ENCODE peak calls at places on chromosomes 2 and 18, in ten cellular contexts. Z, J, L, K, G, W, Q, N, C and S are unnamed samples. For H3K27me3, the result is how much of the 10 kb centered on the place peaks cover.

GRCh38 chr18:9537638-9538037 is 62.3 kb downstream of the RALBP1 start:
- DNase-seq in Q (no peak), K (no peak), Z (no peak), L (no peak), J (no peak), W (no peak), G (no peak), N (no peak), C (no peak), S (no peak)

GRCh38 chr18:54503495-54503894 is 87.5 kb upstream of the DYNAP start:
- DNase-seq in C (no peak), G (peak), K (no peak), L (no peak), W (no peak), Z (no peak), J (no peak), N (no peak), Q (no peak), S (no peak)

GRCh38 chr2:57890462-57890861 is 156.1 kb upstream of the VRK2 start:
- DNase-seq in N (no peak), Z (no peak), Q (peak), L (no peak), K (no peak), C (no peak), J (no peak), G (no peak), W (no peak), S (no peak)

GRCh38 chr18:68454511-68455228 is 260.2 kb downstream of the TMX3 start:
- DNase-seq in N (no peak), L (no peak), C (no peak), K (no peak), Z (no peak), G (peak), W (no peak), J (no peak), Q (peak), S (no peak)

GRCh38 chr2:20282916-20283592 is 58.1 kb upstream of the SDC1 start:
- DNase-seq in C (peak), Z (no peak), G (peak), Q (no peak), K (no peak), J (no peak), L (no peak), W (peak), N (peak), S (peak)

GRCh38 chr2:224722250-224722649 is 6.1 kb upstream of the CCDC195 start:
- DNase-seq in J (no peak), L (no peak), C (no peak), G (peak), W (no peak), Z (no peak), N (no peak), K (no peak), Q (no peak), S (no peak)

GRCh38 chr18:56770873-56771272 is 119.7 kb downstream of the WDR7 start:
- DNase-seq in K (no peak), W (no peak), J (no peak), L (no peak), Z (no peak), Q (no peak), N (no peak), C (no peak), G (peak), S (no peak)

GRCh38 chr2:15673919-15674636 is 82.4 kb downstream of the DDX1 start:
- DNase-seq in Q (no peak), G (peak), Z (no peak), N (no peak), C (no peak), K (no peak), W (no peak), L (no peak), J (no peak), S (no peak)

GRCh38 chr2:222663448-222663847 is 7.6 kb upstream of the FARSB start:
- DNase-seq in W (no peak), C (no peak), K (no peak), N (no peak), Q (no peak), G (no peak), Z (no peak), L (no peak), J (no peak), S (no peak)

GRCh38 chr2:99857867-99858444 is 284.4 kb downstream of the AFF3 start:
- DNase-seq in K (no peak), N (no peak), W (no peak), C (no peak), Z (no peak), J (no peak), L (no peak), G (no peak), Q (no peak), S (no peak)

GRCh38 chr2:71898375-71898774 is 249.3 kb downstream of the CYP26B1 start:
- DNase-seq in Z (no peak), Q (no peak), N (no peak), K (no peak), L (no peak), C (no peak), W (no peak), J (no peak), G (no peak), S (no peak)

GRCh38 chr2:237923507-237924163 is 43.2 kb upstream of the UBE2F start:
- DNase-seq in Q (no peak), C (peak), L (peak), W (peak), N (peak), K (peak), Z (peak), J (peak), G (peak), S (peak)

GRCh38 chr18:8238507-8238906 is 370.7 kb upstream of the RAB12 start:
- DNase-seq in L (no peak), G (peak), W (no peak), C (no peak), K (no peak), Q (no peak), N (no peak), J (no peak), Z (no peak), S (no peak)

GRCh38 chr18:29560270-29560669 is 1383.3 kb upstream of the CDH2 start:
- DNase-seq in J (no peak), K (no peak), G (no peak), Q (no peak), W (no peak), C (no peak), N (no peak), Z (no peak), L (no peak), S (no peak)

GRCh38 chr2:231190531-231191197 is 7.8 kb upstream of the ARMC9 start:
- DNase-seq in Q (peak), Z (no peak), J (no peak), L (peak), N (peak), C (peak), G (peak), W (peak), K (peak), S (no peak)

GRCh38 chr2:185219981-185220380 is 518.6 kb upstream of the FSIP2 start:
- DNase-seq in G (no peak), L (no peak), Z (no peak), J (no peak), N (no peak), K (no peak), W (no peak), Q (peak), C (no peak), S (no peak)

GRCh38 chr18:75937306-75937705 is 509.8 kb upstream of the SMIM21 start:
- DNase-seq in Z (no peak), Q (no peak), L (no peak), C (no peak), G (no peak), N (no peak), K (no peak), W (no peak), J (no peak), S (no peak)

GRCh38 chr2:209423562-209424541 is at the start of gene MAP2:
- DNase-seq in Z (peak), L (peak), Q (peak), J (no peak), C (peak), W (peak), N (peak), K (peak), G (peak), S (peak)

GRCh38 chr2:204026294-204026693 is 89.7 kb downstream of the ICOS start:
- DNase-seq in L (no peak), Z (no peak), W (no peak), C (no peak), K (no peak), G (no peak), N (no peak), Q (no peak), J (no peak), S (no peak)
- TF ChIP-seq CTCF in L (no peak), Z (no peak), W (no peak), C (no peak), K (no peak), G (peak), N (no peak), Q (peak), J (peak), S (peak)

GRCh38 chr2:88201811-88202169 is 31.6 kb downstream of the THNSL2 start:
- DNase-seq in G (no peak), L (no peak), K (no peak), Z (no peak), W (no peak), Q (no peak), C (no peak), J (no peak), N (no peak), S (no peak)
- H3K27me3 ChIP-seq in G (under half), L (under half), K (under half), Z (under half), W (under half), Q (under half), C (under half), J (under half), N (under half), S (under half)

DNA sequence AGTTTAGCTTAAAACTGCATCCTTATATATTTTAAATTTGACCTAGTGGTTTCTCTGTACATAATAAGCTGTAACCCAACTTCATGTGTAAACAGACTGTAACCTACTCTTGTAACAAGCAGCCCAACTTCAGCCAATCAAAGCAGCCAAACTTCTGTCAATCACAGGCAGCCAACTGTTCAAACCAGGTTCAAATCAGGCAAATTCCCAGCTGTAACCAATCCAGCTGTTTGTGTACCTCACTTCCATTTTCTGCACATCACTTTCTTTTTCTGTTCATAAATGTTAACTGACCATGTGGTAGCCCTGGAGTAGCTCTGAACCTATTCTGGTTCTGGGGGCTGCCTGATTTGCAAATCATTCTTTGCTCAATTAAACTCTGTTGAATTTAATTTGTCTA is 1569.9 kb upstream of the SLC39A10 start:
- DNase-seq in Q (no peak), J (no peak), G (peak), W (no peak), L (no peak), C (no peak), N (no peak), K (no peak), Z (no peak), S (peak)
- H3K4me3 ChIP-seq in Q (no peak), J (no peak), G (no peak), W (no peak), L (no peak), C (no peak), N (no peak), K (no peak), Z (no peak), S (no peak)

GRCh38 chr2:74548285-74548918 is 5.3 kb downstream of the LOXL3 start:
- DNase-seq in G (no peak), N (no peak), W (no peak), Z (no peak), J (no peak), C (no peak), L (no peak), K (no peak), Q (no peak), S (no peak)

GRCh38 chr2:74540291-74540690 is 10.6 kb downstream of the HTRA2 start:
- DNase-seq in Q (no peak), K (no peak), N (peak), W (no peak), L (no peak), J (no peak), C (peak), G (no peak), Z (no peak), S (no peak)

GRCh38 chr2:74546004-74546403 is 7.7 kb downstream of the LOXL3 start:
- DNase-seq in Z (no peak), G (no peak), W (no peak), J (no peak), C (no peak), K (no peak), N (no peak), Q (no peak), L (no peak), S (no peak)

GRCh38 chr2:74542978-74543377 is 10.8 kb downstream of the LOXL3 start:
- DNase-seq in Z (no peak), W (no peak), C (no peak), G (no peak), K (no peak), Q (no peak), J (no peak), L (no peak), N (no peak), S (no peak)

DNA sequence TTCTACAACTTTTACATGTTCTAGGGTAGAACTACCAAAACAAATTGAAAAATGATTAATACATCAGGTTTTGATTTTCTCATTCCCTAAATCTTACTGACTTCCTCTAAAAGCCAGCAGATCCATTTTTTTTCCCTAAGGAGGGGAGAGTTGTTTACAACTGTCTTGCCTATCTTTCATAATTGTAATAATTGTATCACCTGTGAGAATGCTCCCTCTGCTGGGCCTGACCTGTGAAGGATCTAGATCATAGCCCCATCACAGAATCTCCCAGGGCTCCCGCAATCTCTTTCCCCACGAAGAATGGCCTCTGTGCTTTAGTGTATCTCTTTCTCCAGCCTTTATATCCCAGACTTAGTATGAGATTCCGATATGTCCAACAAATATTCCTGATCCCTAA is 9.1 kb downstream of the LOXL3 start:
- DNase-seq in W (no peak), Q (peak), N (no peak), G (no peak), C (no peak), K (no peak), J (no peak), L (no peak), Z (no peak), S (no peak)
- TF ChIP-seq CTCF in W (no peak), Q (peak), N (no peak), G (no peak), C (no peak), K (no peak), J (peak), L (peak), Z (no peak), S (no peak)

GRCh38 chr2:217117523-217117922 is 257.7 kb upstream of the TNP1 start:
- DNase-seq in W (no peak), K (no peak), J (no peak), Q (no peak), Z (no peak), L (no peak), G (no peak), C (no peak), N (no peak), S (no peak)
- H3K27me3 ChIP-seq in W (under half), K (under half), J (under half), Q (under half), Z (under half), L (under half), G (under half), C (under half), N (under half), S (under half)

DNA sequence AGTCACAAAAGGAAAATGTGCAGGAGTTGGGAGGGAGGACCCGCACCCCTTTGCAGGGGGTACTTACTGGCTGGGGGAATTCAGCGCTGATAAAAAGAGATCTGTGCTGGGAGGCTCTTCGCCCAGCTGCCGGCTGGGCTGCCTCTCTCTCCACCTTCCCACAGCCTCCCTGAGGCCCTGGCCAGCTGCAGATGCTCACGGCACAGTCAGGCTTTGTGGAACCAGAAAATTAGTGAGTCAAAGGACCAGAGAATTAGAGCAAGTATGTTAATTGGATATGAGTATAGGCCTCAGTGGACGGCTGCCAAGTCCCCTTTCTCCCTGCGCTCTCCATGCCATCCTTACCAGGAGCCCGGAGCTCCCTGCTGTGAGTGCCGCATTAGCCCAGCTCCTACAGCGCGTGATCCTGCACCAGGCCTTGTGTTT is 181.7 kb upstream of the SH3BP4 start:
- DNase-seq in Z (no peak), N (no peak), L (no peak), J (no peak), K (no peak), W (no peak), Q (no peak), C (peak), G (peak), S (peak)
- H3K4me3 ChIP-seq in Z (no peak), N (no peak), L (no peak), J (no peak), K (no peak), W (no peak), Q (no peak), C (no peak), G (no peak), S (no peak)

DNA sequence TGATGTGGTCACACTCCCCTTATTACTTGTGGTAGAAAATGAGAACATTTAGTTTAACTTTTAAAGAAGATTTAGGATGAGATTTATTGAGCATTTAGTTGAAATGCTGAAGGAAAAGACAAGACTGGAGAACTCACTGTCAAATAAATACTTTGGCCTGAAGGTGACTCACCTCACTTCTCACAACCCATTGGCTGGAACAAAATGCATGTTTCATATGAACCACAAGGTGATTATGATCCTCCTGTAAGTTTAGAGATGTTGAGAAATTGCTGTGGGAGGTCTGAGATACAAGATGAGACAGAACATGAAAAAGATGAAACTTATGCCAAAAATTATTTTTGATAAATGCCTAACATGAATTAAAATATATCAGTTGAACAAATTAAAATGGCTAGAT is 1004.5 kb downstream of the SOCS6 start:
- DNase-seq in N (no peak), G (peak), Q (peak), J (no peak), L (no peak), K (no peak), W (no peak), C (no peak), Z (no peak), S (no peak)
- TF ChIP-seq CTCF in N (no peak), G (no peak), Q (no peak), J (no peak), L (no peak), K (no peak), W (no peak), C (no peak), Z (no peak), S (no peak)

DNA sequence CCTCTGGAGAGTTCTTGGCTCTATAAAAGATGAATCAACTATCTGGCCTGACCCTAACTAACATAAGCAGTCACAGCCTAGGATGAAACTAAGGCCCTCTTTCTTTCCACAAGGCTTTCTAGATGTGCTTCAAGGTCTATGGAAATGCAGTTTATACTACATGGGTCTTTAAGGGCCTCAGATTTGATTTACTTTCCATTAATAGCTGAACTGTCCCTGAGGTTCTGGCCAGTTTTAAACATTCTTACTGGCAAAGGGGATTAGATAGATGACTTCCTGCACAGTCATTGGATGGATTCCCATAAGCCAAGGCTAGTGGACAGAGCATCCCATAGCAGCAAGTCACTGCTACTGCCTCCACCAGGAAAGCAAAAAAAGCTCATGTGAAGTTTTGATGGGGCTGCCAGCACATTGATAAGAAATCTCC is 38.1 kb upstream of the LCLAT1 start:
- DNase-seq in C (peak), N (no peak), J (no peak), L (no peak), Q (no peak), Z (no peak), W (no peak), G (peak), K (no peak), S (no peak)
- H3K27me3 ChIP-seq in C (under half), N (under half), J (under half), L (under half), Q (under half), Z (under half), W (under half), G (under half), K (under half), S (under half)